ENCODE peak calls at places on chromosomes 1 and 21, in ten cellular contexts. L, Z, W, U, V, X, M, R, S and K are unnamed samples.

GRCh38 chr1:26259005-26259404 is 20.9 kb upstream of the SH3BGRL3 start:
- DNase-seq in L (no peak), Z (no peak), W (no peak), U (no peak), V (no peak), X (no peak), M (no peak), R (no peak), S (no peak), K (no peak)

GRCh38 chr1:15757575-15758401 is 807 bp upstream of the FBLIM1 start:
- DNase-seq in L (no peak), Z (no peak), W (peak), U (no peak), V (peak), X (no peak), M (no peak), R (no peak), S (peak), K (no peak)

GRCh38 chr1:3436451-3436850 is 18.0 kb upstream of the ARHGEF16 start:
- DNase-seq in L (no peak), Z (no peak), W (no peak), U (no peak), V (no peak), X (peak), M (no peak), R (no peak), S (no peak), K (no peak)

GRCh38 chr1:21317035-21317689 is 26.9 kb upstream of the ECE1 start:
- DNase-seq in L (no peak), Z (peak), W (peak), U (peak), V (peak), X (peak), M (no peak), R (no peak), S (peak), K (no peak)

GRCh38 chr1:109152196-109152595 is 38.3 kb downstream of the ELAPOR1 start:
- DNase-seq in L (no peak), Z (no peak), W (no peak), U (no peak), V (no peak), X (no peak), M (no peak), R (no peak), S (no peak), K (no peak)

GRCh38 chr1:248775496-248775895 is 19.9 kb upstream of the LYPD8 start:
- DNase-seq in L (no peak), Z (no peak), W (no peak), U (no peak), V (no peak), X (no peak), M (no peak), R (no peak), S (no peak), K (no peak)

GRCh38 chr1:64474639-64475038 is 4.7 kb downstream of the CACHD1 start:
- DNase-seq in L (no peak), Z (no peak), W (no peak), U (no peak), V (no peak), X (peak), M (peak), R (no peak), S (peak), K (no peak)

GRCh38 chr1:240091201-240091600 is 482 bp upstream of the FMN2 start:
- DNase-seq in L (no peak), Z (no peak), W (no peak), U (no peak), V (no peak), X (no peak), M (no peak), R (no peak), S (no peak), K (no peak)

GRCh38 chr1:235783148-235783776 is 83.4 kb downstream of the LYST start:
- DNase-seq in L (peak), Z (peak), W (peak), U (peak), V (peak), X (no peak), M (peak), R (no peak), S (peak), K (peak)

GRCh38 chr1:14706656-14707055 is 108.2 kb downstream of the KAZN start:
- DNase-seq in L (no peak), Z (no peak), W (no peak), U (no peak), V (no peak), X (no peak), M (no peak), R (no peak), S (no peak), K (peak)

GRCh38 chr1:17189632-17190525 is 15.0 kb upstream of the PADI1 start:
- DNase-seq in L (peak), Z (peak), W (peak), U (peak), V (peak), X (no peak), M (peak), R (no peak), S (peak), K (no peak)

GRCh38 chr1:224058303-224058702 is 55.6 kb upstream of the FBXO28 start:
- DNase-seq in L (peak), Z (peak), W (no peak), U (peak), V (peak), X (no peak), M (peak), R (no peak), S (peak), K (no peak)

GRCh38 chr1:54979327-54979891 is 1.0 kb upstream of the TMEM61 start:
- DNase-seq in L (no peak), Z (no peak), W (no peak), U (no peak), V (no peak), X (no peak), M (peak), R (no peak), S (no peak), K (no peak)

GRCh38 chr21:42218836-42219605 is at the start of gene ABCG1:
- DNase-seq in L (peak), Z (no peak), W (no peak), U (peak), V (no peak), X (peak), M (peak), R (peak), S (peak), K (peak)

GRCh38 chr1:53754484-53755312 is 15.7 kb upstream of the GLIS1 start:
- DNase-seq in L (no peak), Z (peak), W (peak), U (peak), V (no peak), X (no peak), M (peak), R (no peak), S (peak), K (peak)

GRCh38 chr21:17402885-17403477 is 109.9 kb upstream of the CXADR start:
- DNase-seq in L (no peak), Z (peak), W (no peak), U (peak), V (peak), X (no peak), M (no peak), R (no peak), S (peak), K (no peak)

GRCh38 chr1:100861379-100861778 is 33.3 kb downstream of the EXTL2 start:
- DNase-seq in L (no peak), Z (peak), W (no peak), U (peak), V (no peak), X (no peak), M (peak), R (no peak), S (peak), K (no peak)